ENCODE peak calls at places on chromosomes 2 and 18, in ten cellular contexts. R is T follicular helper cell, Z is KG1, W is psoas muscle, V is posterior cingulate gyrus, K is tibial nerve, D is EH, C is kidney, Q is pancreas, F is sigmoid colon. Y is an unnamed sample.

GRCh38 chr2:24579053-24579803 is 88.2 kb downstream of the NCOA1 start:
- DNase-seq in R (no peak), Z (no peak), C (no peak), W (no peak), V (no peak), D (no peak), Q (no peak), K (no peak), F (no peak), Y (no peak)

GRCh38 chr2:239106971-239107370 is 259.1 kb downstream of the TWIST2 start:
- DNase-seq in Z (no peak), Q (no peak), R (no peak), K (no peak), F (no peak), W (no peak), D (no peak), C (no peak), V (no peak), Y (no peak)

GRCh38 chr2:127590386-127591190 is 55.1 kb downstream of the MYO7B start:
- DNase-seq in Q (peak), C (no peak), K (no peak), D (no peak), R (no peak), W (no peak), Z (no peak), F (no peak), V (peak), Y (peak)

GRCh38 chr2:217399288-217399687 is 539.4 kb upstream of the TNP1 start:
- DNase-seq in Q (no peak), R (no peak), W (no peak), D (peak), V (no peak), C (no peak), Z (no peak), F (no peak), K (no peak), Y (no peak)

GRCh38 chr2:56456791-56457190 is 273.0 kb downstream of the CCDC85A start:
- DNase-seq in V (no peak), W (no peak), D (no peak), C (no peak), K (no peak), Z (no peak), F (no peak), R (no peak), Q (no peak), Y (no peak)

GRCh38 chr2:47079515-47080412 is 75.3 kb downstream of the STPG4 start:
- DNase-seq in K (no peak), F (no peak), D (no peak), V (no peak), Z (no peak), Q (no peak), C (no peak), R (no peak), W (no peak), Y (no peak)

GRCh38 chr2:11921030-11921583 is 174.7 kb downstream of the LPIN1 start:
- DNase-seq in Q (no peak), R (no peak), C (no peak), Z (no peak), F (no peak), D (no peak), K (no peak), V (no peak), W (no peak), Y (no peak)

GRCh38 chr2:215419769-215420470 is 15.9 kb downstream of the FN1 start:
- DNase-seq in C (no peak), K (no peak), V (no peak), D (no peak), R (no peak), W (no peak), Q (no peak), Z (no peak), F (no peak), Y (no peak)

GRCh38 chr18:69936191-69936558 is 11.5 kb downstream of the CD226 start:
- DNase-seq in R (no peak), D (no peak), C (no peak), Q (no peak), V (no peak), Z (no peak), F (no peak), K (no peak), W (no peak), Y (no peak)

GRCh38 chr18:52348209-52348608 is 8.2 kb downstream of the DCC start:
- DNase-seq in R (no peak), K (no peak), V (no peak), D (no peak), Q (no peak), F (no peak), W (no peak), Z (no peak), C (no peak), Y (no peak)

GRCh38 chr18:21330122-21330701 is 88.2 kb downstream of the GREB1L start:
- DNase-seq in V (no peak), Q (no peak), C (no peak), R (no peak), K (no peak), W (peak), D (peak), Z (no peak), F (no peak), Y (no peak)

GRCh38 chr2:30934071-30934470 is 126.8 kb upstream of the CAPN13 start:
- DNase-seq in Z (no peak), K (no peak), W (no peak), Q (no peak), V (peak), R (no peak), C (no peak), F (no peak), D (no peak), Y (no peak)

GRCh38 chr2:235793163-235793752 is 299.4 kb downstream of the AGAP1 start:
- DNase-seq in K (no peak), W (no peak), C (no peak), D (peak), V (no peak), R (no peak), Q (peak), F (peak), Z (no peak), Y (no peak)

GRCh38 chr18:48475635-48476549 is 62.9 kb upstream of the CTIF start:
- DNase-seq in K (no peak), Z (peak), Q (no peak), F (no peak), C (no peak), V (peak), D (peak), R (peak), W (no peak), Y (no peak)

GRCh38 chr18:12308386-12309100 is 502 bp downstream of the TUBB6 start:
- DNase-seq in D (peak), R (no peak), W (peak), K (peak), Q (peak), Z (no peak), C (peak), F (peak), V (peak), Y (peak)

GRCh38 chr2:64453710-64454315 is at the start of gene LGALSL:
- DNase-seq in W (peak), Z (no peak), F (peak), Q (peak), C (peak), K (peak), D (peak), R (no peak), V (peak), Y (peak)

Y was measured in cardiac septum.